ENCODE peak calls at places on chromosome 1, in seven cellular contexts. B is GM23338; E is CD8-positive, alpha-beta memory T cell; J is tibial artery; Y is SK-N-SH; F is adipocyte; Q is small intestine. U is an unnamed sample. For H3K4me1, the result is how much of the 10 kb centered on the place peaks cover.

GRCh38 chr1:18542351-18542750 is 61.6 kb downstream of the KLHDC7A start:
- DNase-seq in F (no peak), Q (no peak), J (no peak), Y (no peak), E (peak), B (peak), U (no peak)

GRCh38 chr1:12480748-12481362 is 137.2 kb downstream of the DHRS3 start:
- DNase-seq in J (no peak), B (no peak), E (no peak), F (peak), Y (no peak), Q (peak), U (no peak)

GRCh38 chr1:34871443-34872132 is 12.0 kb upstream of the SMIM12 start:
- DNase-seq in E (no peak), B (no peak), Y (no peak), F (no peak), J (no peak), Q (no peak), U (peak)

GRCh38 chr1:164558461-164559341 is at the start of gene PBX1:
- DNase-seq in J (peak), Y (peak), E (peak), B (peak), F (peak), Q (peak), U (peak)

GRCh38 chr1:44254392-44254791 is 41.1 kb downstream of the DMAP1 start:
- DNase-seq in E (no peak), J (no peak), B (no peak), Q (no peak), Y (no peak), F (no peak), U (no peak)

GRCh38 chr1:182259229-182259872 is 132.2 kb downstream of the GLUL start:
- DNase-seq in Y (no peak), E (peak), Q (peak), F (peak), B (no peak), J (peak), U (peak)

GRCh38 chr1:53340660-53341520 is 13.0 kb upstream of the LRP8 start:
- DNase-seq in Y (no peak), J (no peak), B (no peak), Q (no peak), E (no peak), F (no peak), U (no peak)

GRCh38 chr1:240747907-240748306 is 136.0 kb upstream of the GREM2 start:
- DNase-seq in F (no peak), J (no peak), E (no peak), Y (no peak), B (no peak), Q (no peak), U (no peak)

GRCh38 chr1:227357229-227358078 is 39.2 kb upstream of the CDC42BPA start:
- DNase-seq in F (peak), J (peak), Q (peak), Y (no peak), E (no peak), B (peak), U (peak)

GRCh38 chr1:226632169-226632884 is 83.8 kb downstream of the STUM start:
- DNase-seq in Y (no peak), J (peak), F (peak), B (no peak), E (peak), Q (no peak), U (no peak)

GRCh38 chr1:152658649-152659048 is 4.5 kb upstream of the LCE2D start:
- DNase-seq in Y (no peak), B (no peak), F (no peak), E (no peak), Q (no peak), J (no peak), U (peak)

GRCh38 chr1:211910917-211911485 is 80.4 kb upstream of the LPGAT1 start:
- DNase-seq in E (no peak), Y (no peak), Q (peak), B (no peak), J (no peak), F (no peak), U (no peak)

GRCh38 chr1:22660716-22661241 is 7.7 kb downstream of the C1QB start:
- DNase-seq in Q (no peak), B (no peak), Y (no peak), E (no peak), F (no peak), J (no peak), U (no peak)

GRCh38 chr1:217917277-217917887 is 286.2 kb downstream of the SPATA17 start:
- DNase-seq in Y (no peak), Q (peak), E (no peak), F (no peak), B (no peak), J (no peak), U (no peak)

GRCh38 chr1:94236630-94237290 is 624 bp downstream of the ARHGAP29 start:
- DNase-seq in E (no peak), Y (no peak), F (peak), Q (peak), B (peak), J (peak), U (peak)

GRCh38 chr1:241586905-241587532 is 53.1 kb downstream of the CHML start:
- DNase-seq in Q (no peak), F (no peak), Y (no peak), E (no peak), J (no peak), B (no peak), U (no peak)

GRCh38 chr1:165748550-165748949 is 20.1 kb downstream of the TMCO1 start:
- DNase-seq in F (no peak), Q (peak), B (no peak), J (no peak), Y (no peak), E (no peak), U (no peak)

GRCh38 chr1:165755393-165756010 is 13.2 kb downstream of the TMCO1 start:
- DNase-seq in Q (no peak), B (no peak), E (no peak), Y (no peak), F (no peak), J (no peak), U (no peak)

DNA sequence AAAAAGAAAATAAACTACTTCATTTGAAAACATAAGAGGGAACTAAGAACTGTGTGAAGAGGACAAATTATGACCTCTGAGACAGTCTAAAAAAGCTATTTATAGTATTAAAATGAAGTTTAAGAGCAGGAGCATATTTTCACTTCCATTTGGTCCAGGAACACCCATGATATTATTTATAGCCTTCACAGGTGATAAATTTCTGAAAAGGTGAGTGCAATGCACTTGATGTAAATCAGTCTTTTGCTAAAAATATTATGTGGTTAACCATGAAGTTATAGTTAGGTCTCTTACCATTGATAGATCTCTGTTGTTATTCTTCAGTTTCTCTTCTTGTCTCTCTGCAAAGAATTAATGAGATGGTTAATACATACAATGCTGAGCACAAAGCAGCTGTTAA is 14.7 kb downstream of the TMCO1 start:
- DNase-seq in F (no peak), B (no peak), J (no peak), E (no peak), Y (no peak), Q (no peak), U (no peak)
- H3K4me3 ChIP-seq in F (no peak), B (no peak), J (no peak), E (no peak), Y (no peak), Q (no peak), U (no peak)

DNA sequence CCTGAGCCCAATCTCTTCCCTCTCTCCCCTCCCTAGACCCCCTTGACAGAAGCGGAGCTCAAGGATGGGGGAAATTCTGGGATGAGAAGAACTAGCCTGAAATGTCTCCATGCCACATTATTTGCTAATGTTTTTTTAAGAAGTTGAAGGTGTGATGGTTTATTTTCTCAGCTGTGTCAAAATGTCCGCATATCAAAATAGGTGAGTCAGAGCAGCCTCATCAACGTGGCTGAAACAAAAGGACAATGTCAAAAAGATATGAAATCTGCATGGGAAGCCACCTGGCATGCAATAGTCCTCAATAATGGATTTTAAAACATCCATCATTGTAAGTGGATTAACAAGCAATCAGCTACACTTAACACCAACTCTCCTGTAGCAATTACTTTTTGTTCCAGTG is 101.4 kb downstream of the BEND5 start:
- DNase-seq in F (no peak), J (no peak), Q (no peak), E (no peak), B (no peak), Y (no peak), U (no peak)
- H3K4me1 ChIP-seq in F (under half), J (under half), Q (under half), E (under half), B (under half), Y (under half), U (under half)

GRCh38 chr1:107299521-107299920 is 158.7 kb downstream of the NTNG1 start:
- DNase-seq in Y (no peak), J (no peak), B (no peak), E (no peak), F (no peak), Q (no peak), U (no peak)

GRCh38 chr1:107293901-107294600 is 153.2 kb downstream of the NTNG1 start:
- DNase-seq in Y (no peak), F (no peak), E (no peak), B (no peak), J (no peak), Q (no peak), U (no peak)

GRCh38 chr1:107297681-107298080 is 156.8 kb downstream of the NTNG1 start:
- DNase-seq in J (no peak), Q (no peak), Y (peak), E (no peak), B (no peak), F (no peak), U (no peak)

GRCh38 chr1:107298526-107298925 is 157.7 kb downstream of the NTNG1 start:
- DNase-seq in Y (no peak), B (no peak), Q (no peak), E (no peak), J (no peak), F (no peak), U (no peak)
- H3K4me3 ChIP-seq in Y (no peak), B (no peak), Q (no peak), E (no peak), J (no peak), F (no peak), U (no peak)

DNA sequence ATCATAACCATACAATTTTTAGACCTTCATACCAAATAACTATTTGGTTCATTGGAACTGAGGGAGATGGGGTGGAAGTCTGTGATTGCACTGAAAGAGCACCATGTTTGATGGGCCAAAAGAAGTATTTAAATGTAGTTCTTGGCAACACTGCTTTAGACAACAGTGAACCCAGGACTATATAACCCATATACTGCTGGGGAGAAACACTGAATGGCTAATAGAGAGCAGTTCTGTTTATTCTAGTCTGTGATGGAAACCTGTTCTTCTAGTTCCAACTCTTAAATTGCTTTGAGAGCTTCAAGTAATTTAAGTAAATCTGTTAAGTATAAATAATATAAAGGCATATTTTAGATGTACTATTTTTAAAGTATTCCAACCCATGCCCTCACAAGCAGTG is 96.3 kb downstream of the NIBAN1 start:
- DNase-seq in J (no peak), Y (no peak), Q (no peak), B (no peak), E (no peak), F (no peak), U (no peak)
- H3K4me1 ChIP-seq in J (under half), Y (under half), Q (under half), B (under half), E (under half), F (under half), U (under half)